ENCODE peak calls at places on chromosomes 1 and 21, in six cellular contexts. One of them, this sample, is unnamed.

GRCh38 chr1:30684881-30685795 is 38.2 kb downstream of the MATN1 start:
- DNase-seq in fibroblast of the aortic adventitia: no peak
- DNase-seq in fibroblast of mammary gland: no peak
- DNase-seq in GM12865: no peak
- DNase-seq in SK-N-SH: peak
- DNase-seq in NB4: no peak
- DNase-seq in this sample: no peak

GRCh38 chr1:226679853-226680516 is 59.1 kb downstream of the ITPKB start:
- DNase-seq in NB4: peak
- DNase-seq in fibroblast of the aortic adventitia: peak
- DNase-seq in fibroblast of mammary gland: peak
- DNase-seq in GM12865: peak
- DNase-seq in SK-N-SH: peak
- DNase-seq in this sample: peak

GRCh38 chr1:76744989-76745388 is 122.3 kb upstream of the ST6GALNAC5 start:
- DNase-seq in NB4: no peak
- DNase-seq in fibroblast of the aortic adventitia: no peak
- DNase-seq in fibroblast of mammary gland: no peak
- DNase-seq in SK-N-SH: no peak
- DNase-seq in GM12865: no peak
- DNase-seq in this sample: no peak

GRCh38 chr1:212467843-212468482 is 35.2 kb downstream of the NENF start:
- DNase-seq in fibroblast of mammary gland: peak
- DNase-seq in SK-N-SH: no peak
- DNase-seq in GM12865: peak
- DNase-seq in NB4: no peak
- DNase-seq in fibroblast of the aortic adventitia: peak
- DNase-seq in this sample: no peak

GRCh38 chr21:25456672-25457071 is 150.6 kb downstream of the MRPL39 start:
- DNase-seq in GM12865: peak
- DNase-seq in fibroblast of mammary gland: no peak
- DNase-seq in NB4: no peak
- DNase-seq in fibroblast of the aortic adventitia: no peak
- DNase-seq in SK-N-SH: no peak
- DNase-seq in this sample: no peak

GRCh38 chr1:25990702-25991395 is 7.0 kb downstream of the PAFAH2 start:
- DNase-seq in NB4: peak
- DNase-seq in fibroblast of the aortic adventitia: no peak
- DNase-seq in fibroblast of mammary gland: no peak
- DNase-seq in SK-N-SH: no peak
- DNase-seq in GM12865: no peak
- DNase-seq in this sample: no peak

GRCh38 chr1:14989931-14990728 is 163.4 kb upstream of the TMEM51 start:
- DNase-seq in fibroblast of mammary gland: no peak
- DNase-seq in GM12865: no peak
- DNase-seq in NB4: no peak
- DNase-seq in fibroblast of the aortic adventitia: no peak
- DNase-seq in SK-N-SH: no peak
- DNase-seq in this sample: no peak

GRCh38 chr1:233244183-233244582 is 51.3 kb downstream of the PCNX2 start:
- DNase-seq in fibroblast of mammary gland: peak
- DNase-seq in fibroblast of the aortic adventitia: peak
- DNase-seq in GM12865: no peak
- DNase-seq in SK-N-SH: no peak
- DNase-seq in NB4: no peak
- DNase-seq in this sample: peak

GRCh38 chr1:241934181-241934815 is 23.3 kb upstream of the BECN2 start:
- DNase-seq in fibroblast of the aortic adventitia: peak
- DNase-seq in NB4: no peak
- DNase-seq in GM12865: no peak
- DNase-seq in fibroblast of mammary gland: peak
- DNase-seq in SK-N-SH: no peak
- DNase-seq in this sample: peak

GRCh38 chr1:37593726-37594125 is 2.0 kb downstream of the GNL2 start:
- DNase-seq in fibroblast of mammary gland: no peak
- DNase-seq in GM12865: no peak
- DNase-seq in fibroblast of the aortic adventitia: no peak
- DNase-seq in SK-N-SH: no peak
- DNase-seq in NB4: no peak
- DNase-seq in this sample: no peak

GRCh38 chr1:242402956-242403355 is 121.5 kb downstream of the PLD5 start:
- DNase-seq in fibroblast of mammary gland: peak
- DNase-seq in GM12865: no peak
- DNase-seq in fibroblast of the aortic adventitia: no peak
- DNase-seq in NB4: no peak
- DNase-seq in SK-N-SH: no peak
- DNase-seq in this sample: no peak

GRCh38 chr1:30087465-30087864 is 635.9 kb downstream of the MATN1 start:
- DNase-seq in fibroblast of mammary gland: no peak
- DNase-seq in SK-N-SH: peak
- DNase-seq in GM12865: no peak
- DNase-seq in NB4: peak
- DNase-seq in fibroblast of the aortic adventitia: no peak
- DNase-seq in this sample: no peak

GRCh38 chr1:230507671-230508407 is 81.7 kb upstream of the PGBD5 start:
- DNase-seq in SK-N-SH: no peak
- DNase-seq in NB4: no peak
- DNase-seq in fibroblast of mammary gland: no peak
- DNase-seq in GM12865: no peak
- DNase-seq in fibroblast of the aortic adventitia: peak
- DNase-seq in this sample: peak

GRCh38 chr1:159040206-159040605 is 30.5 kb downstream of the IFI16 start:
- DNase-seq in fibroblast of mammary gland: peak
- DNase-seq in fibroblast of the aortic adventitia: peak
- DNase-seq in NB4: no peak
- DNase-seq in GM12865: no peak
- DNase-seq in SK-N-SH: no peak
- DNase-seq in this sample: peak

GRCh38 chr1:59013276-59013927 is 229.6 kb upstream of the JUN start:
- DNase-seq in GM12865: peak
- DNase-seq in fibroblast of the aortic adventitia: peak
- DNase-seq in SK-N-SH: no peak
- DNase-seq in fibroblast of mammary gland: peak
- DNase-seq in NB4: no peak
- DNase-seq in this sample: peak

GRCh38 chr21:15993951-15994350 is 264.2 kb downstream of the USP25 start:
- DNase-seq in NB4: no peak
- DNase-seq in fibroblast of mammary gland: no peak
- DNase-seq in GM12865: no peak
- DNase-seq in SK-N-SH: no peak
- DNase-seq in fibroblast of the aortic adventitia: no peak
- DNase-seq in this sample: no peak

GRCh38 chr21:28704746-28705145 is 287.9 kb downstream of the LTN1 start:
- DNase-seq in GM12865: no peak
- DNase-seq in SK-N-SH: no peak
- DNase-seq in NB4: no peak
- DNase-seq in fibroblast of the aortic adventitia: peak
- DNase-seq in fibroblast of mammary gland: no peak
- DNase-seq in this sample: no peak

GRCh38 chr1:23035823-23036452 is 16.7 kb downstream of the KDM1A start:
- DNase-seq in GM12865: no peak
- DNase-seq in fibroblast of mammary gland: no peak
- DNase-seq in fibroblast of the aortic adventitia: no peak
- DNase-seq in SK-N-SH: no peak
- DNase-seq in NB4: no peak
- DNase-seq in this sample: no peak

GRCh38 chr1:226268421-226269124 is 40.4 kb downstream of the LIN9 start:
- DNase-seq in fibroblast of mammary gland: peak
- DNase-seq in GM12865: no peak
- DNase-seq in SK-N-SH: no peak
- DNase-seq in NB4: no peak
- DNase-seq in fibroblast of the aortic adventitia: peak
- DNase-seq in this sample: peak

GRCh38 chr1:178928985-178929384 is 58.1 kb upstream of the ANGPTL1 start:
- DNase-seq in fibroblast of the aortic adventitia: no peak
- DNase-seq in NB4: peak
- DNase-seq in GM12865: peak
- DNase-seq in SK-N-SH: no peak
- DNase-seq in fibroblast of mammary gland: no peak
- DNase-seq in this sample: no peak

GRCh38 chr1:116666747-116667576 is 571 bp downstream of the IGSF3 start:
- DNase-seq in SK-N-SH: peak
- DNase-seq in fibroblast of the aortic adventitia: no peak
- DNase-seq in fibroblast of mammary gland: no peak
- DNase-seq in NB4: no peak
- DNase-seq in GM12865: no peak
- DNase-seq in this sample: no peak

GRCh38 chr1:167221804-167222610 is 1.3 kb downstream of the POU2F1 start:
- DNase-seq in GM12865: peak
- DNase-seq in fibroblast of the aortic adventitia: peak
- DNase-seq in SK-N-SH: peak
- DNase-seq in NB4: peak
- DNase-seq in fibroblast of mammary gland: peak
- DNase-seq in this sample: peak

GRCh38 chr1:106937104-106937503 is 119.4 kb upstream of the PRMT6 start:
- DNase-seq in NB4: peak
- DNase-seq in GM12865: no peak
- DNase-seq in SK-N-SH: no peak
- DNase-seq in fibroblast of the aortic adventitia: peak
- DNase-seq in fibroblast of mammary gland: peak
- DNase-seq in this sample: peak

DNA sequence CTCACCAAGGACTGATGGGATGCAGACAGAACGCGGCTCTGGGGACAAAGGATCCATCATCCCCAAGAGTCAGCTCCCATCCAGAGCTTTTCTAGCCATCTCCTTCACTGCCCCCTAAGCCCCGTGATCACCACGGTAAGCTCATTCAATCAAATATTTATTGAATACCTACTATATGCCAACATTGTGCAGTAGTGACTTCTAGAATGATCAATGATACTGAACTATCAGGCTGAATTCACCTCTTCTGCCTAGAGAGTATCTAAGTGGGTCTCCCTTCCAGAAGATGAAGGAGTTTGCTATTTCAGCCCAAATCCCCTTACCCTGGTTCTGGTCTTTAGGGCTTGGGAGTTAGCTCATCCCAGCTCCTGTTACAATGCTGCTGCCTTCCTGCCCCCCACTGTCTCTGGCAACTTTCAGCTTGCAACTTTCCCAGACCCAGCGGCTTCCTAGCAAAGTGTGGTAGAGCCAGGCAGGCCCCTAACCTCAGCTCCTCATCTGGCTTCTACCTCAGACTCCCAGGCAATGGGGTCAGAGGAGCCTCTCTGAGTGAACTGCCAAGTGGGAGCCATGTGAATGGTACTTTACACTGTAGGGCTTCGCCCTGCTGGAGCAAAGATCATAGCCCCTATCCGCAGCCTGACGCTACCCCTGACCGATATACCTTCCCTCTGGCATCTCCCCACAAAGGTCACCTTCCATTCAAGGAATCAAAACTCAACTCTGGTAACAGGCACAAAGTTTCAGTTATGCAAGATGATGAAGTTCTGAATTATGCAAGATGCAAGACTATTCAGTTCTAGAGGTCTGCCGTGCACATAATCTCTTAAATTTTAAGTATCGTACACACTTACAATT is 20.9 kb downstream of the TMEM53 start:
- DNase-seq in SK-N-SH: no peak
- DNase-seq in fibroblast of the aortic adventitia: no peak
- DNase-seq in NB4: no peak
- DNase-seq in fibroblast of mammary gland: no peak
- DNase-seq in GM12865: no peak
- DNase-seq in this sample: no peak
- TF ChIP-seq CTCF in SK-N-SH: no peak
- TF ChIP-seq CTCF in fibroblast of the aortic adventitia: no peak
- TF ChIP-seq CTCF in NB4: no peak
- TF ChIP-seq CTCF in fibroblast of mammary gland: no peak
- TF ChIP-seq CTCF in GM12865: no peak
- TF ChIP-seq CTCF in this sample: no peak

GRCh38 chr1:234611153-234611798 is 1.3 kb upstream of the IRF2BP2 start:
- DNase-seq in fibroblast of mammary gland: peak
- DNase-seq in fibroblast of the aortic adventitia: peak
- DNase-seq in GM12865: peak
- DNase-seq in NB4: peak
- DNase-seq in SK-N-SH: peak
- DNase-seq in this sample: peak

GRCh38 chr1:234613992-234614584 is 4.1 kb upstream of the IRF2BP2 start:
- DNase-seq in GM12865: no peak
- DNase-seq in SK-N-SH: no peak
- DNase-seq in fibroblast of the aortic adventitia: peak
- DNase-seq in fibroblast of mammary gland: peak
- DNase-seq in NB4: peak
- DNase-seq in this sample: no peak

GRCh38 chr1:234613128-234613875 is 3.3 kb upstream of the IRF2BP2 start:
- DNase-seq in NB4: peak
- DNase-seq in fibroblast of the aortic adventitia: peak
- DNase-seq in GM12865: no peak
- DNase-seq in fibroblast of mammary gland: peak
- DNase-seq in SK-N-SH: no peak
- DNase-seq in this sample: peak

GRCh38 chr1:234611799-234612351 is 1.9 kb upstream of the IRF2BP2 start:
- DNase-seq in SK-N-SH: no peak
- DNase-seq in NB4: peak
- DNase-seq in fibroblast of mammary gland: no peak
- DNase-seq in GM12865: peak
- DNase-seq in fibroblast of the aortic adventitia: no peak
- DNase-seq in this sample: no peak

DNA sequence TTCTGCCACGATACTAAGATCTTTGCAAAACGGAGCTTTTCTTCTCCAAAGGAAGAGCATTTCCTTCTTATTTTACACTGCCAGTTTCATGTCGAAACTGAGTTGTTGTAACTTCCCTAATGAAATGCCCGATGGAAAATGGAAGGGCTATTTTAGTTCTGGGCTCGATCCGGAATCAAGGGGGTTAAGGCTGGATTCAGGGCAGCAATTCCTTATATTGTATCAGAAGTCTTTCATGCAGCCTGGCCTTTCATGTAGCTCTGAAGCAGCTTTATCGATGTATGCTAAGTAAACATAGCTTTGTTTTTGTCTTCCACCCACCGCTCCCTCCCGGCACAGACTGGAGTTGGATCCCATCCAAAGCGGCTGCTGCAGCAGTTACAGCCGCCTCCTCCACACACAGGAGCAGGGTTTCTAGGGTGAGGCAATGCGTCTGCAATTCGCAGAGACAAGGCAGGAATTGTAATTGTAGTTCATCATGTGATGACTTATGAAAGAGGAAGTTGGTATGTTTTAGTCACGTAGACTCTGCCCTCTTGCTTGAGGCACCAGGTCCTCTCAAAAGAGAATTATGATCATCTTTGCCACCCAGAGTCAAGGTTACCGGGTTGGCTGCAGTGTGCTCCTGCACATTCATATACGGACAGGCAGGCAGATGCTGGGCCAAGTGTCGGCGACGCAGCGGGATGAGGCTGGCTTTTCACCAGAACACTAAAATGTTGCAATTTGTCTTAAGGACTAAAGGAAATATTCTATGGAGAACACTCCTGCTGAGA is 2.6 kb upstream of the IRF2BP2 start:
- DNase-seq in GM12865: peak
- DNase-seq in fibroblast of the aortic adventitia: peak
- DNase-seq in fibroblast of mammary gland: peak
- DNase-seq in NB4: peak
- DNase-seq in SK-N-SH: peak
- DNase-seq in this sample: peak
- H3K4me3 ChIP-seq in GM12865: peak
- H3K4me3 ChIP-seq in fibroblast of the aortic adventitia: peak
- H3K4me3 ChIP-seq in fibroblast of mammary gland: no peak
- H3K4me3 ChIP-seq in NB4: peak
- H3K4me3 ChIP-seq in SK-N-SH: peak
- H3K4me3 ChIP-seq in this sample: peak

GRCh38 chr1:85612704-85613361 is 32.3 kb downstream of the CCN1 start:
- DNase-seq in fibroblast of mammary gland: peak
- DNase-seq in SK-N-SH: no peak
- DNase-seq in fibroblast of the aortic adventitia: peak
- DNase-seq in NB4: peak
- DNase-seq in GM12865: peak
- DNase-seq in this sample: peak
- TF ChIP-seq CTCF in fibroblast of mammary gland: peak
- TF ChIP-seq CTCF in SK-N-SH: peak
- TF ChIP-seq CTCF in fibroblast of the aortic adventitia: peak
- TF ChIP-seq CTCF in NB4: peak
- TF ChIP-seq CTCF in GM12865: peak
- TF ChIP-seq CTCF in this sample: peak

GRCh38 chr21:46320331-46320801 is 3.3 kb downstream of the C21orf58 start:
- DNase-seq in NB4: no peak
- DNase-seq in fibroblast of mammary gland: peak
- DNase-seq in GM12865: no peak
- DNase-seq in SK-N-SH: no peak
- DNase-seq in fibroblast of the aortic adventitia: no peak
- DNase-seq in this sample: peak
- H3K4me3 ChIP-seq in NB4: peak
- H3K4me3 ChIP-seq in fibroblast of mammary gland: no peak
- H3K4me3 ChIP-seq in GM12865: no peak
- H3K4me3 ChIP-seq in SK-N-SH: no peak
- H3K4me3 ChIP-seq in fibroblast of the aortic adventitia: no peak
- H3K4me3 ChIP-seq in this sample: peak